ENCODE peak calls at places on chromosomes 4 and X, in nine cellular contexts. One of them, this sample, is unnamed.

GRCh38 chrX:125475482-125475881 is 155.8 kb downstream of the TEX13C start:
- DNase-seq in right lobe of liver: no peak
- DNase-seq in tibial artery: no peak
- DNase-seq in fibroblast of lung: no peak
- DNase-seq in ascending aorta: no peak
- DNase-seq in body of pancreas: no peak
- DNase-seq in A549: no peak
- DNase-seq in heart right ventricle: no peak
- DNase-seq in lower lobe of right lung: no peak
- DNase-seq in this sample: no peak

GRCh38 chr4:186297013-186297645 is 31.1 kb downstream of the F11 start:
- DNase-seq in right lobe of liver: no peak
- DNase-seq in tibial artery: no peak
- DNase-seq in fibroblast of lung: peak; percentile 81
- DNase-seq in ascending aorta: no peak
- DNase-seq in body of pancreas: no peak
- DNase-seq in A549: peak; percentile 54
- DNase-seq in heart right ventricle: no peak
- DNase-seq in lower lobe of right lung: no peak
- DNase-seq in this sample: no peak

GRCh38 chr4:89119166-89119565 is 7.8 kb downstream of the TIGD2 start:
- DNase-seq in right lobe of liver: no peak
- DNase-seq in tibial artery: no peak
- DNase-seq in fibroblast of lung: peak; percentile 55
- DNase-seq in ascending aorta: no peak
- DNase-seq in body of pancreas: no peak
- DNase-seq in A549: peak; percentile 49
- DNase-seq in heart right ventricle: no peak
- DNase-seq in lower lobe of right lung: no peak
- DNase-seq in this sample: no peak

GRCh38 chr4:73705056-73705432 is 35.3 kb upstream of the CXCL8 start:
- DNase-seq in right lobe of liver: no peak
- DNase-seq in tibial artery: no peak
- DNase-seq in fibroblast of lung: peak; percentile 66
- DNase-seq in ascending aorta: no peak
- DNase-seq in body of pancreas: no peak
- DNase-seq in A549: peak; percentile 38
- DNase-seq in heart right ventricle: no peak
- DNase-seq in lower lobe of right lung: no peak
- DNase-seq in this sample: no peak

GRCh38 chr4:54961357-54961975 is 163.9 kb downstream of the KDR start:
- DNase-seq in right lobe of liver: no peak
- DNase-seq in tibial artery: no peak
- DNase-seq in fibroblast of lung: peak; percentile 56
- DNase-seq in ascending aorta: no peak
- DNase-seq in body of pancreas: no peak
- DNase-seq in A549: peak; percentile 4
- DNase-seq in heart right ventricle: no peak
- DNase-seq in lower lobe of right lung: no peak
- DNase-seq in this sample: no peak

GRCh38 chr4:163343604-163344146 is at the start of gene NPY5R:
- DNase-seq in right lobe of liver: peak; percentile 43
- DNase-seq in tibial artery: no peak
- DNase-seq in fibroblast of lung: no peak
- DNase-seq in ascending aorta: no peak
- DNase-seq in body of pancreas: no peak
- DNase-seq in A549: no peak
- DNase-seq in heart right ventricle: no peak
- DNase-seq in lower lobe of right lung: no peak
- DNase-seq in this sample: no peak

GRCh38 chr4:1767770-1768366 is 25.2 kb upstream of the FGFR3 start:
- DNase-seq in right lobe of liver: no peak
- DNase-seq in tibial artery: no peak
- DNase-seq in fibroblast of lung: peak; percentile 22
- DNase-seq in ascending aorta: no peak
- DNase-seq in body of pancreas: peak; percentile 65
- DNase-seq in A549: peak; percentile 68
- DNase-seq in heart right ventricle: no peak
- DNase-seq in lower lobe of right lung: peak; percentile 82
- DNase-seq in this sample: no peak

GRCh38 chr4:76955187-76955586 is 5.6 kb downstream of the SEPTIN11 start:
- DNase-seq in right lobe of liver: no peak
- DNase-seq in tibial artery: no peak
- DNase-seq in fibroblast of lung: peak; percentile 94
- DNase-seq in ascending aorta: no peak
- DNase-seq in body of pancreas: peak; percentile 28
- DNase-seq in A549: no peak
- DNase-seq in heart right ventricle: no peak
- DNase-seq in lower lobe of right lung: no peak
- DNase-seq in this sample: no peak

GRCh38 chrX:131725001-131725654 is 181.3 kb downstream of the OR13H1 start:
- DNase-seq in right lobe of liver: no peak
- DNase-seq in tibial artery: no peak
- DNase-seq in fibroblast of lung: no peak
- DNase-seq in ascending aorta: no peak
- DNase-seq in body of pancreas: no peak
- DNase-seq in A549: no peak
- DNase-seq in heart right ventricle: no peak
- DNase-seq in lower lobe of right lung: no peak
- DNase-seq in this sample: no peak

GRCh38 chr4:55336138-55337034 is 9.7 kb upstream of the SRD5A3 start:
- DNase-seq in right lobe of liver: no peak
- DNase-seq in tibial artery: no peak
- DNase-seq in fibroblast of lung: no peak
- DNase-seq in ascending aorta: no peak
- DNase-seq in body of pancreas: no peak
- DNase-seq in A549: no peak
- DNase-seq in heart right ventricle: no peak
- DNase-seq in lower lobe of right lung: no peak
- DNase-seq in this sample: no peak

GRCh38 chr4:132332932-132333722 is 816.0 kb upstream of the PCDH10 start:
- DNase-seq in right lobe of liver: no peak
- DNase-seq in tibial artery: no peak
- DNase-seq in fibroblast of lung: peak; percentile 51
- DNase-seq in ascending aorta: no peak
- DNase-seq in body of pancreas: no peak
- DNase-seq in A549: peak; percentile 16
- DNase-seq in heart right ventricle: no peak
- DNase-seq in lower lobe of right lung: no peak
- DNase-seq in this sample: no peak

GRCh38 chr4:149203256-149204001 is 612.2 kb downstream of the IQCM start:
- DNase-seq in right lobe of liver: peak; percentile 52
- DNase-seq in tibial artery: no peak
- DNase-seq in fibroblast of lung: peak; percentile 2
- DNase-seq in ascending aorta: no peak
- DNase-seq in body of pancreas: no peak
- DNase-seq in A549: no peak
- DNase-seq in heart right ventricle: peak; percentile 77
- DNase-seq in lower lobe of right lung: no peak
- DNase-seq in this sample: peak; percentile 10

GRCh38 chrX:9339603-9340569 is 125.0 kb upstream of the TBL1X start:
- DNase-seq in right lobe of liver: no peak
- DNase-seq in tibial artery: no peak
- DNase-seq in fibroblast of lung: peak; percentile 34
- DNase-seq in ascending aorta: no peak
- DNase-seq in body of pancreas: no peak
- DNase-seq in A549: no peak
- DNase-seq in heart right ventricle: peak; percentile 47
- DNase-seq in lower lobe of right lung: no peak
- DNase-seq in this sample: no peak

GRCh38 chr4:87422104-87423052 is at the start of gene NUDT9:
- DNase-seq in right lobe of liver: peak; percentile 97
- DNase-seq in tibial artery: peak; percentile 98
- DNase-seq in fibroblast of lung: peak; percentile 97
- DNase-seq in ascending aorta: peak; percentile 97
- DNase-seq in body of pancreas: peak; percentile 93
- DNase-seq in A549: peak; percentile 95
- DNase-seq in heart right ventricle: peak; percentile 97
- DNase-seq in lower lobe of right lung: peak; percentile 98
- DNase-seq in this sample: peak; percentile 93
- H3K4me1 ChIP-seq in right lobe of liver: peaks cover 23% of the 10 kb centered on the region
- H3K4me1 ChIP-seq in tibial artery: peaks cover 23% of the 10 kb centered on the region
- H3K4me1 ChIP-seq in fibroblast of lung: peaks cover 5% of the 10 kb centered on the region
- H3K4me1 ChIP-seq in ascending aorta: peaks cover 2% of the 10 kb centered on the region
- H3K4me1 ChIP-seq in body of pancreas: peaks cover 75% of the 10 kb centered on the region
- H3K4me1 ChIP-seq in A549: peaks cover 42% of the 10 kb centered on the region
- H3K4me1 ChIP-seq in heart right ventricle: peaks cover 11% of the 10 kb centered on the region
- H3K4me1 ChIP-seq in lower lobe of right lung: peaks cover 16% of the 10 kb centered on the region
- H3K4me1 ChIP-seq in this sample: peaks cover 23% of the 10 kb centered on the region

DNA sequence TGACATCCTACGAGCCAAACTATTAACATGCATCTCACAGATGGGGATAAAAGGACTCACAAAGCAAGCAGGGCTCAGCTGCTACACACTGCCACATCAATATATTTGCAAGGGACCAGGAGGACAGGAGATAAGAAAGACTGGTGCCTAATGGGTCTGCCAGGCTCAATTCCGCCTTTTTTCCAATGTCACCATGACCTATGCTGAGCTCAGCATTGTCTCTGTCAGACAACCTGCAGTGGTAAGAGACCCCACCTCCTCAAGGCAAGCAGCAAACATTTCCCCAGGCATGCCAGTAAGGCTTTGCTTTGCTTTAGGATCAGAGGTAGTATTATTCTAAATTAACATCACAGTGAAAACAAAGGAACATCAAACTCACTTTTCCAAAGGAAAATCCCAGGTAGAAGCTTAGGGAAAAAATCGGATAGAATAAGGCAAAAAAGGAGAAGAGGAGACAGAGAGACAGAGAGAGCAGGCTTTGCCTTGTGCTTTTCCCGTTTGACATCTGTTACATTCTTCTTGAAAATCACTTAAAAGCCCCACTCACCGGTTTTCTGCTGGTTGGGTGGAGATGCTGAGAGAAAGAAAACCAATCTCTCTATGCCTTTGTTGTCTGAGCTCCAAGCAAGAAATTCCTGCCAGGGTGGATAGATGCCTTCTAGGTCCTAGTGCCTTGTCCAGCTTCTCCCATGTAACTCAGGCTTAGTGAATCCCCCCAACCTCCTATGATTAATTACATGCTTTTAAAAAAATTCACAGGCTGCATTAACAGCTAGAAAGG is at the start of gene DCX:
- DNase-seq in right lobe of liver: no peak
- DNase-seq in tibial artery: no peak
- DNase-seq in fibroblast of lung: no peak
- DNase-seq in ascending aorta: no peak
- DNase-seq in body of pancreas: no peak
- DNase-seq in A549: no peak
- DNase-seq in heart right ventricle: no peak
- DNase-seq in lower lobe of right lung: no peak
- DNase-seq in this sample: no peak
- H3K4me3 ChIP-seq in right lobe of liver: no peak within 1 kb of the TSS
- H3K4me3 ChIP-seq in tibial artery: no peak within 1 kb of the TSS
- H3K4me3 ChIP-seq in fibroblast of lung: no peak within 1 kb of the TSS
- H3K4me3 ChIP-seq in ascending aorta: no peak within 1 kb of the TSS
- H3K4me3 ChIP-seq in body of pancreas: no peak within 1 kb of the TSS
- H3K4me3 ChIP-seq in A549: no peak within 1 kb of the TSS
- H3K4me3 ChIP-seq in heart right ventricle: no peak within 1 kb of the TSS
- H3K4me3 ChIP-seq in lower lobe of right lung: no peak within 1 kb of the TSS
- H3K4me3 ChIP-seq in this sample: no peak within 1 kb of the TSS

GRCh38 chrX:1170243-1170642 is 42.2 kb downstream of the CRLF2 start:
- DNase-seq in right lobe of liver: peak; percentile 36
- DNase-seq in tibial artery: no peak
- DNase-seq in fibroblast of lung: no peak
- DNase-seq in ascending aorta: peak; percentile 15
- DNase-seq in body of pancreas: no peak
- DNase-seq in A549: no peak
- DNase-seq in heart right ventricle: no peak
- DNase-seq in lower lobe of right lung: no peak
- DNase-seq in this sample: no peak

GRCh38 chrX:1167466-1167865 is 45.0 kb downstream of the CRLF2 start:
- DNase-seq in right lobe of liver: no peak
- DNase-seq in tibial artery: no peak
- DNase-seq in fibroblast of lung: no peak
- DNase-seq in ascending aorta: no peak
- DNase-seq in body of pancreas: no peak
- DNase-seq in A549: peak; percentile 49
- DNase-seq in heart right ventricle: no peak
- DNase-seq in lower lobe of right lung: no peak
- DNase-seq in this sample: no peak

GRCh38 chrX:1167918-1168481 is 44.4 kb downstream of the CRLF2 start:
- DNase-seq in right lobe of liver: no peak
- DNase-seq in tibial artery: no peak
- DNase-seq in fibroblast of lung: no peak
- DNase-seq in ascending aorta: peak; percentile 24
- DNase-seq in body of pancreas: no peak
- DNase-seq in A549: no peak
- DNase-seq in heart right ventricle: no peak
- DNase-seq in lower lobe of right lung: no peak
- DNase-seq in this sample: no peak

GRCh38 chrX:1172496-1172895 is 40.0 kb downstream of the CRLF2 start:
- DNase-seq in right lobe of liver: no peak
- DNase-seq in tibial artery: no peak
- DNase-seq in fibroblast of lung: no peak
- DNase-seq in ascending aorta: peak; percentile 41
- DNase-seq in body of pancreas: no peak
- DNase-seq in A549: no peak
- DNase-seq in heart right ventricle: no peak
- DNase-seq in lower lobe of right lung: no peak
- DNase-seq in this sample: no peak

GRCh38 chrX:1169198-1169597 is 43.3 kb downstream of the CRLF2 start:
- DNase-seq in right lobe of liver: no peak
- DNase-seq in tibial artery: no peak
- DNase-seq in fibroblast of lung: no peak
- DNase-seq in ascending aorta: no peak
- DNase-seq in body of pancreas: no peak
- DNase-seq in A549: no peak
- DNase-seq in heart right ventricle: no peak
- DNase-seq in lower lobe of right lung: no peak
- DNase-seq in this sample: no peak
- TF ChIP-seq CTCF in right lobe of liver: no peak
- TF ChIP-seq CTCF in tibial artery: no peak
- TF ChIP-seq CTCF in fibroblast of lung: no peak
- TF ChIP-seq CTCF in ascending aorta: no peak
- TF ChIP-seq CTCF in body of pancreas: no peak
- TF ChIP-seq CTCF in A549: no peak
- TF ChIP-seq CTCF in heart right ventricle: no peak
- TF ChIP-seq CTCF in lower lobe of right lung: no peak
- TF ChIP-seq CTCF in this sample: no peak

DNA sequence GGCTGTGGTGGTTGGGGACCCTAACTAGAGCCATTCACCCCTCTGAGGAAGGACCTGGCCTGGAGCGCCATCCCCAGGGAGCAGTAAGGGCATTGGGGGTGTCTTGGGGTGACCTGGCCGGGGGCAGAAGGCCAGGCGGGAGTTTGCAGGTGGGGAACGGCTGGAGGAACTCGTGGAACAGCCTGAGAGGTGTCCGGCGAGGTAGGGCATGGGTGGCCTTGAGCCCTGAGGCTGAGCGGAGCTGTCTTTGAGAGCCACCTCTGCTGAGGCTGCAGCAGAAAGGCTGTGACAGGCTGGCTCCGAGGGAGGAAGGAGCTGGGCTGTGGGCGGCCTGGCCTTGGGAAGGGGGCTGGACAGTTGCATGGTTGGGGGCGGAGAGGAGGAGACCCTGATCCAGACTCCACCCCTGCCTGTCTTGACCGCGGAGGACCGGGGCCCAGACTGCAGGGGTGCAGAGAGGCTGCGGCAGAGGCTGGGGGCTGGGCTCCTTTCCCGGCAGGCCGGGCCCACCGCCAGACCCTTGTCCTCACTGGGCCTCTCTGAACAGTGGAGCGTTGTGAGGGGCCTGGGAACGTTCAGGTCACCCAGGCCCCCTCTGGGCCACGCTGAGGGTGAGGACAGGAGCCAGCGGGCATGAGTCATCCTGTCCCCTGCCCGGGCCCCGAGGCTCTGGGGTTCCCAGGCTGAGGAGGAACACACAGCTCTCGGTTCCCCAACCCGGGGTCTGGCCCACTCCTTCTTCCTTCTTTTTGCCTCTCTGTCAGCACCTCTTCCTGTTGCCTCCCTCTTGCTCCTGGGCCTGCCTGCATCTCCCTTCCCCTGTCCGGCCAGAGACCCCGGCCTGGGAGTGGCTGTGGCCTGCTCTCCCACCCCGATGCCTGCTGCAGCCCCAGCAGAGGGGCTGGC is 8.1 kb downstream of the SH3BP2 start:
- DNase-seq in right lobe of liver: peak; percentile 70
- DNase-seq in tibial artery: peak; percentile 79
- DNase-seq in fibroblast of lung: peak; percentile 90
- DNase-seq in ascending aorta: peak; percentile 84
- DNase-seq in body of pancreas: peak; percentile 79
- DNase-seq in A549: no peak
- DNase-seq in heart right ventricle: peak; percentile 82
- DNase-seq in lower lobe of right lung: peak; percentile 90
- DNase-seq in this sample: peak; percentile 56
- H3K4me1 ChIP-seq in right lobe of liver: peaks cover 49% of the 10 kb centered on the region
- H3K4me1 ChIP-seq in tibial artery: peaks cover 91% of the 10 kb centered on the region
- H3K4me1 ChIP-seq in fibroblast of lung: peaks cover 21% of the 10 kb centered on the region
- H3K4me1 ChIP-seq in ascending aorta: peaks cover 12% of the 10 kb centered on the region
- H3K4me1 ChIP-seq in body of pancreas: peaks cover 78% of the 10 kb centered on the region
- H3K4me1 ChIP-seq in A549: peaks cover 48% of the 10 kb centered on the region
- H3K4me1 ChIP-seq in heart right ventricle: peaks cover 90% of the 10 kb centered on the region
- H3K4me1 ChIP-seq in lower lobe of right lung: peaks cover 96% of the 10 kb centered on the region
- H3K4me1 ChIP-seq in this sample: peaks cover 46% of the 10 kb centered on the region